ENCODE peak calls at places on chromosomes 3 and 15, in five cellular contexts. One of them, this sample, is unnamed.
A peak's percentile ranks its signal among the peaks of the same experiment; 100 is the strongest.

GRCh38 chr3:138479355-138479964 is 45.0 kb downstream of the ESYT3 start:
- DNase-seq in IMR-90: peak; percentile 46
- DNase-seq in neuronal stem cell: peak; percentile 41
- DNase-seq in H9: peak; percentile 69
- DNase-seq in H1: no peak
- DNase-seq in this sample: peak; percentile 53

GRCh38 chr3:30550246-30550645 is 56.2 kb upstream of the TGFBR2 start:
- DNase-seq in IMR-90: no peak
- DNase-seq in neuronal stem cell: no peak
- DNase-seq in H9: no peak
- DNase-seq in H1: no peak
- DNase-seq in this sample: no peak

GRCh38 chr3:124802702-124803101 is 72.5 kb downstream of the UMPS start:
- DNase-seq in IMR-90: no peak
- DNase-seq in neuronal stem cell: no peak
- DNase-seq in H9: no peak
- DNase-seq in H1: no peak
- DNase-seq in this sample: no peak

GRCh38 chr3:148379763-148380162 is 317.9 kb upstream of the AGTR1 start:
- DNase-seq in IMR-90: peak; percentile 69
- DNase-seq in neuronal stem cell: peak; percentile 20
- DNase-seq in H9: no peak
- DNase-seq in H1: no peak
- DNase-seq in this sample: peak; percentile 68

GRCh38 chr3:113058188-113058587 is 67.4 kb downstream of the GTPBP8 start:
- DNase-seq in IMR-90: no peak
- DNase-seq in neuronal stem cell: no peak
- DNase-seq in H9: no peak
- DNase-seq in H1: no peak
- DNase-seq in this sample: no peak

GRCh38 chr15:59180946-59181345 is 25.7 kb upstream of the LDHAL6B start:
- DNase-seq in IMR-90: peak; percentile 71
- DNase-seq in neuronal stem cell: no peak
- DNase-seq in H9: no peak
- DNase-seq in H1: no peak
- DNase-seq in this sample: peak; percentile 81

GRCh38 chr15:52422001-52422400 is 106.7 kb downstream of the MYO5A start:
- DNase-seq in IMR-90: peak; percentile 22
- DNase-seq in neuronal stem cell: no peak
- DNase-seq in H9: no peak
- DNase-seq in H1: no peak
- DNase-seq in this sample: no peak

GRCh38 chr3:148333091-148333490 is 364.6 kb upstream of the AGTR1 start:
- DNase-seq in IMR-90: no peak
- DNase-seq in neuronal stem cell: no peak
- DNase-seq in H9: no peak
- DNase-seq in H1: no peak
- DNase-seq in this sample: no peak

GRCh38 chr15:99929266-99929665 is 196.0 kb upstream of the LYSMD4 start:
- DNase-seq in IMR-90: no peak
- DNase-seq in neuronal stem cell: no peak
- DNase-seq in H9: peak; percentile 70
- DNase-seq in H1: no peak
- DNase-seq in this sample: no peak

GRCh38 chr3:124459678-124460077 is 270.6 kb upstream of the UMPS start:
- DNase-seq in IMR-90: peak; percentile 52
- DNase-seq in neuronal stem cell: no peak
- DNase-seq in H9: no peak
- DNase-seq in H1: no peak
- DNase-seq in this sample: no peak

GRCh38 chr3:132983143-132983770 is 54.9 kb upstream of the TMEM108 start:
- DNase-seq in IMR-90: no peak
- DNase-seq in neuronal stem cell: no peak
- DNase-seq in H9: no peak
- DNase-seq in H1: no peak
- DNase-seq in this sample: no peak

GRCh38 chr15:63037996-63038720 is 4.4 kb upstream of the TPM1 start:
- DNase-seq in IMR-90: no peak
- DNase-seq in neuronal stem cell: no peak
- DNase-seq in H9: no peak
- DNase-seq in H1: no peak
- DNase-seq in this sample: no peak

GRCh38 chr15:35671981-35672380 is 126.0 kb upstream of the DPH6 start:
- DNase-seq in IMR-90: no peak
- DNase-seq in neuronal stem cell: no peak
- DNase-seq in H9: no peak
- DNase-seq in H1: no peak
- DNase-seq in this sample: no peak

GRCh38 chr3:117774130-117774529 is 1064.6 kb downstream of the TUSC7 start:
- DNase-seq in IMR-90: no peak
- DNase-seq in neuronal stem cell: no peak
- DNase-seq in H9: no peak
- DNase-seq in H1: no peak
- DNase-seq in this sample: no peak

GRCh38 chr15:97680606-97681220 is 279.8 kb upstream of the ARRDC4 start:
- DNase-seq in IMR-90: no peak
- DNase-seq in neuronal stem cell: no peak
- DNase-seq in H9: no peak
- DNase-seq in H1: no peak
- DNase-seq in this sample: no peak

GRCh38 chr15:64247906-64248541 is 85.2 kb upstream of the PPIB start:
- DNase-seq in IMR-90: peak; percentile 90
- DNase-seq in neuronal stem cell: peak; percentile 29
- DNase-seq in H9: peak; percentile 53
- DNase-seq in H1: peak; percentile 9
- DNase-seq in this sample: peak; percentile 97

DNA sequence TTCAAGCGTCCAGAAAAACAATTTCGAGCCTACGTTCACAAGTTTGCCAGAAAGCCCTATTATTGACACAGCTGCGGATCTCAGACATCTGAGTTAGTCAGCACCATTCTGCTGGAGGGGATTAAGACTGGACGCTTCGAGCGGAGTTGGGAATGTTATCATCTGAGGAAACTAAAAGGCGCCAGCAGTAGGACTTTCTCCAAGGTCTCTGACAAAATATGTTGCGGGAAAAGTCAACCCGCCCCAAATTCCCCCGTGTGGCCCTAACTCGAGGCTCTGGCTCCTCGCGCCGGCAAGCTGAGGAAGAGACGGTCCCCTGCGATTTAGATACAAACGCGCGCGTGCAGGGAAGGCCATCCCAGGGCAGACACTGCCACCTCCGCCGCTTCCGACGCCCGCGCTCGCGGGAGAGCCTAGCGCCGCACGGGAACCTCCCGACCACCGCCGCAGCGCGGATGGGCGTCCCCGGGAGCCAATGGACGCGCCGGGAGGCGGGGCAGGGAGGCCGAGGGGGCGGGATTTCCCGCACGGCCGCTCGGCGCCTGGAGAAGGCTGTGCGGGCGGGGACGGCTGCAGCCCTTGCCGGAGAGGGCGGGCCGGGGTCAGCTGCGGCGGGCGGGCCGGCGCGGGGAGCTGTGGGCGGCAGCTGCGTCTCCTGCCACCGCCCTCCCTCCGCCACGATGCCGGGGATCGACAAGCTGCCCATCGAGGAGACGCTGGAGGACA is at the start of gene APPL1:
- DNase-seq in IMR-90: peak; percentile 85
- DNase-seq in neuronal stem cell: peak; percentile 93
- DNase-seq in H9: peak; percentile 95
- DNase-seq in H1: peak; percentile 64
- DNase-seq in this sample: peak; percentile 91
- H2BK5ac ChIP-seq in IMR-90: peak within 1 kb of the TSS; percentile 64
- H2BK5ac ChIP-seq in neuronal stem cell: peak within 1 kb of the TSS; percentile 16
- H2BK5ac ChIP-seq in H9: no peak within 1 kb of the TSS
- H2BK5ac ChIP-seq in H1: peak within 1 kb of the TSS; percentile 44
- H2BK5ac ChIP-seq in this sample: peak within 1 kb of the TSS; percentile 85

DNA sequence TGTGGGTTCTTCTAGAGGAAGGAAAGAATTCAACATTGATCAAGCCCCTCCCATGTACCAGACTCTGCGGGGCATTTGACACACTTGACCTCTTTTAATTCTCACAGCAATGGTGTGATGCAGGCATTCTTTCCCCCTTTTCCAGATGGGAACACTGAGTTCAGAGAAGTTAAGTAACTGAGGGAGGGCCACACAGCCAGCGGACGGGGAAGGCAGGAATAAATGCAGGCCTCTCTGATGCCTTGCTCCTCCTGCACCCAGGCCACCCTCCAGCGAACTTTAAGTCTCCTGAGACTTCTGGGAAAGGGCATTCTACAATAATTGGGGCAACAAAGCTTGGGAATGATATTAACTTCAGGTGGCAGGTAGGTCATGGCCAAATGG is 227.4 kb downstream of the UACA start:
- DNase-seq in IMR-90: no peak
- DNase-seq in neuronal stem cell: no peak
- DNase-seq in H9: no peak
- DNase-seq in H1: no peak
- DNase-seq in this sample: no peak
- H2AFZ ChIP-seq in IMR-90: no peak overlapping the region
- H2AFZ ChIP-seq in neuronal stem cell: peak overlapping the region; percentile 81
- H2AFZ ChIP-seq in H9: no peak overlapping the region
- H2AFZ ChIP-seq in H1: peak overlapping the region; percentile 28
- H2AFZ ChIP-seq in this sample: no peak overlapping the region

GRCh38 chr3:178370387-178370786 is 165.8 kb upstream of the KCNMB2 start:
- DNase-seq in IMR-90: no peak
- DNase-seq in neuronal stem cell: no peak
- DNase-seq in H9: no peak
- DNase-seq in H1: no peak
- DNase-seq in this sample: no peak
- H2BK5ac ChIP-seq in IMR-90: no peak overlapping the region
- H2BK5ac ChIP-seq in neuronal stem cell: no peak overlapping the region
- H2BK5ac ChIP-seq in H9: no peak overlapping the region
- H2BK5ac ChIP-seq in H1: no peak overlapping the region
- H2BK5ac ChIP-seq in this sample: no peak overlapping the region

GRCh38 chr15:67852433-67852832 is 12.6 kb upstream of the RNU6-1 start:
- DNase-seq in IMR-90: no peak
- DNase-seq in neuronal stem cell: no peak
- DNase-seq in H9: no peak
- DNase-seq in H1: no peak
- DNase-seq in this sample: no peak

GRCh38 chr15:67853454-67853853 is 13.6 kb upstream of the RNU6-1 start:
- DNase-seq in IMR-90: no peak
- DNase-seq in neuronal stem cell: no peak
- DNase-seq in H9: no peak
- DNase-seq in H1: no peak
- DNase-seq in this sample: no peak

GRCh38 chr15:67849538-67849937 is 9.7 kb upstream of the RNU6-1 start:
- DNase-seq in IMR-90: no peak
- DNase-seq in neuronal stem cell: no peak
- DNase-seq in H9: no peak
- DNase-seq in H1: no peak
- DNase-seq in this sample: no peak

GRCh38 chr15:67850336-67850735 is 10.5 kb upstream of the RNU6-1 start:
- DNase-seq in IMR-90: no peak
- DNase-seq in neuronal stem cell: no peak
- DNase-seq in H9: no peak
- DNase-seq in H1: no peak
- DNase-seq in this sample: no peak

DNA sequence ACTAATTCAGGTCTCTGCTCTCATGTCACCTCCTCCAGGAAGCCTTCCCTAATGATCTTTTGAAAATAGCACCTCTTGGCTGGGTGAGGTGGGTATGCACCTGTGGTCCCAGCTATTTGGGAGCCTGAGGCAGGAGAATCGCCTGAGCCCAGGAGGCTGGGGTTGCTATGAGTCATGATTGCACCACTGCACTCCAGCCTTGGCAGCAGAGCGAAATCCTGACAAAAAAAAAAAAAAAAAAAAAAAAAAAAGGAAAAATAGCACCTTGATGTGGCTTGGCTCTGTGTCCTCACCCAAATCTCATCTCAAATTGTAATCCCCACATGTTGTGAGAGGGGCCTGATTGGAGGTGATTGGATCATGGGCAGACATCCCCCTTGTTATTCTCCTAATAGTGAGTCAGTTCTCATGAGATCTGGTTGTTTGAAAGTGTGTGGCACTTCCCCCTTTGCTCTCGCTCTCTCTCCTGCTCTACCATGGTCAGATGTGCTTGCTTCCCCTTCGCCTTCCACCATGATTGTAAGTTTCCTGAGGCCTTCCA is 11.2 kb upstream of the RNU6-1 start:
- DNase-seq in IMR-90: peak; percentile 18
- DNase-seq in neuronal stem cell: no peak
- DNase-seq in H9: no peak
- DNase-seq in H1: no peak
- DNase-seq in this sample: no peak
- H2AFZ ChIP-seq in IMR-90: no peak overlapping the region
- H2AFZ ChIP-seq in neuronal stem cell: no peak overlapping the region
- H2AFZ ChIP-seq in H9: no peak overlapping the region
- H2AFZ ChIP-seq in H1: no peak overlapping the region
- H2AFZ ChIP-seq in this sample: no peak overlapping the region